ENCODE peak calls at places on chromosomes 16 and 17, in seven cellular contexts. One of them, this sample, is unnamed.

GRCh38 chr17:50145532-50146229 is 4.8 kb downstream of the PPP1R9B start:
- DNase-seq in naive thymus-derived CD8-positive, alpha-beta T cell: no peak
- DNase-seq in CD4-positive, CD25-positive, alpha-beta regulatory T cell: no peak
- DNase-seq in ascending aorta: no peak
- DNase-seq in NCI-H2081: no peak
- DNase-seq in central memory CD4-positive, alpha-beta T cell: no peak
- DNase-seq in cardiac fibroblast: no peak
- DNase-seq in this sample: no peak

GRCh38 chr17:47286198-47286914 is 32.7 kb downstream of the ITGB3 start:
- DNase-seq in ascending aorta: no peak
- DNase-seq in CD4-positive, CD25-positive, alpha-beta regulatory T cell: no peak
- DNase-seq in cardiac fibroblast: no peak
- DNase-seq in central memory CD4-positive, alpha-beta T cell: no peak
- DNase-seq in naive thymus-derived CD8-positive, alpha-beta T cell: no peak
- DNase-seq in NCI-H2081: no peak
- DNase-seq in this sample: no peak

GRCh38 chr17:56653877-56654276 is 60.4 kb downstream of the NOG start:
- DNase-seq in NCI-H2081: no peak
- DNase-seq in naive thymus-derived CD8-positive, alpha-beta T cell: peak; percentile 52
- DNase-seq in central memory CD4-positive, alpha-beta T cell: peak; percentile 46
- DNase-seq in ascending aorta: no peak
- DNase-seq in CD4-positive, CD25-positive, alpha-beta regulatory T cell: peak; percentile 77
- DNase-seq in cardiac fibroblast: peak; percentile 14
- DNase-seq in this sample: peak; percentile 65

GRCh38 chr17:79406316-79406715 is 204.5 kb downstream of the RBFOX3 start:
- DNase-seq in NCI-H2081: peak; percentile 50
- DNase-seq in cardiac fibroblast: no peak
- DNase-seq in ascending aorta: no peak
- DNase-seq in central memory CD4-positive, alpha-beta T cell: no peak
- DNase-seq in naive thymus-derived CD8-positive, alpha-beta T cell: no peak
- DNase-seq in CD4-positive, CD25-positive, alpha-beta regulatory T cell: no peak
- DNase-seq in this sample: no peak

GRCh38 chr16:75354170-75354569 is 79.1 kb downstream of the CFDP1 start:
- DNase-seq in CD4-positive, CD25-positive, alpha-beta regulatory T cell: no peak
- DNase-seq in NCI-H2081: no peak
- DNase-seq in central memory CD4-positive, alpha-beta T cell: no peak
- DNase-seq in cardiac fibroblast: no peak
- DNase-seq in ascending aorta: no peak
- DNase-seq in naive thymus-derived CD8-positive, alpha-beta T cell: no peak
- DNase-seq in this sample: no peak

GRCh38 chr16:73663720-73664119 is 615.8 kb upstream of the ZFHX3 start:
- DNase-seq in naive thymus-derived CD8-positive, alpha-beta T cell: no peak
- DNase-seq in CD4-positive, CD25-positive, alpha-beta regulatory T cell: no peak
- DNase-seq in NCI-H2081: no peak
- DNase-seq in ascending aorta: no peak
- DNase-seq in central memory CD4-positive, alpha-beta T cell: no peak
- DNase-seq in cardiac fibroblast: no peak
- DNase-seq in this sample: no peak

GRCh38 chr17:32503251-32504165 is 16.7 kb downstream of the CDK5R1 start:
- DNase-seq in NCI-H2081: no peak
- DNase-seq in ascending aorta: no peak
- DNase-seq in CD4-positive, CD25-positive, alpha-beta regulatory T cell: peak; percentile 76
- DNase-seq in cardiac fibroblast: no peak
- DNase-seq in naive thymus-derived CD8-positive, alpha-beta T cell: peak; percentile 48
- DNase-seq in central memory CD4-positive, alpha-beta T cell: peak; percentile 66
- DNase-seq in this sample: no peak

GRCh38 chr17:65079489-65079900 is 23.0 kb upstream of the GNA13 start:
- DNase-seq in ascending aorta: no peak
- DNase-seq in central memory CD4-positive, alpha-beta T cell: no peak
- DNase-seq in NCI-H2081: no peak
- DNase-seq in CD4-positive, CD25-positive, alpha-beta regulatory T cell: no peak
- DNase-seq in cardiac fibroblast: peak; percentile 46
- DNase-seq in naive thymus-derived CD8-positive, alpha-beta T cell: no peak
- DNase-seq in this sample: no peak

GRCh38 chr16:3065069-3065741 is at the start of gene IL32:
- DNase-seq in cardiac fibroblast: peak; percentile 84
- DNase-seq in ascending aorta: peak; percentile 83
- DNase-seq in central memory CD4-positive, alpha-beta T cell: peak; percentile 60
- DNase-seq in CD4-positive, CD25-positive, alpha-beta regulatory T cell: peak; percentile 64
- DNase-seq in naive thymus-derived CD8-positive, alpha-beta T cell: peak; percentile 50
- DNase-seq in NCI-H2081: no peak
- DNase-seq in this sample: peak; percentile 69

This sample was measured in H4.